ENCODE peak calls at places on chromosomes 4 and X, in five cellular contexts. O is stimulated activated CD4-positive, alpha-beta T cell treated with anti-CD3 and anti-CD28 coated beads, Interleukin-12 subunit alpha, Interleukin-12 subunit beta, amount 100 ng/mL, for 4 hours; C is nephron progenitor cell; U is cardiac fibroblast; W is endodermal cell. G is an unnamed sample.

GRCh38 chr4:76589402-76589801 is 154.4 kb downstream of the SHROOM3 start:
- DNase-seq in O (no peak), C (no peak), U (peak; percentile 62), W (peak; percentile 65), G (no peak)

GRCh38 chr4:39495446-39496208 is 31.6 kb downstream of the UGDH start:
- DNase-seq in O (no peak), C (no peak), U (peak; percentile 23), W (no peak), G (no peak)

GRCh38 chrX:135536883-135537282 is 16.4 kb downstream of the INTS6L start:
- DNase-seq in O (no peak), C (no peak), U (no peak), W (no peak), G (no peak)

GRCh38 chrX:101550825-101551767 is 749 bp downstream of the ARMCX1 start:
- DNase-seq in O (no peak), C (peak; percentile 66), U (peak; percentile 38), W (peak; percentile 79), G (no peak)

GRCh38 chr4:16862688-16863087 is 35.8 kb downstream of the LDB2 start:
- DNase-seq in O (no peak), C (peak; percentile 8), U (no peak), W (no peak), G (no peak)

GRCh38 chr4:5751918-5752802 is 41.2 kb downstream of the EVC start:
- DNase-seq in O (no peak), C (peak; percentile 23), U (peak; percentile 95), W (peak; percentile 89), G (no peak)

GRCh38 chr4:114780205-114780604 is 181.6 kb downstream of the UGT8 start:
- DNase-seq in O (no peak), C (peak; percentile 8), U (peak; percentile 1), W (peak; percentile 63), G (no peak)

GRCh38 chr4:82866706-82867385 is 24.1 kb downstream of the SEC31A start:
- DNase-seq in O (no peak), C (no peak), U (peak; percentile 39), W (no peak), G (no peak)

GRCh38 chrX:70088791-70089190 is 26.5 kb downstream of the OTUD6A start:
- DNase-seq in O (no peak), C (no peak), U (no peak), W (no peak), G (no peak)

GRCh38 chr4:140736669-140737343 is 19.4 kb downstream of the TBC1D9 start:
- DNase-seq in O (no peak), C (no peak), U (no peak), W (no peak), G (no peak)

GRCh38 chrX:80807606-80808159 is 2.0 kb downstream of the BRWD3 start:
- DNase-seq in O (no peak), C (no peak), U (peak; percentile 3), W (no peak), G (no peak)

GRCh38 chr4:2363056-2363719 is 55.3 kb downstream of the ZFYVE28 start:
- DNase-seq in O (no peak), C (no peak), U (no peak), W (peak; percentile 58), G (no peak)

GRCh38 chr4:141999446-142000143 is 363.2 kb downstream of the IL15 start:
- DNase-seq in O (no peak), C (no peak), U (no peak), W (no peak), G (no peak)

GRCh38 chr4:158588777-158589176 is 67.1 kb downstream of the RXFP1 start:
- DNase-seq in O (no peak), C (no peak), U (no peak), W (no peak), G (no peak)

GRCh38 chrX:67351411-67351810 is 192.4 kb upstream of the AR start:
- DNase-seq in O (no peak), C (no peak), U (no peak), W (no peak), G (no peak)

GRCh38 chr4:48258845-48259397 is 10.7 kb downstream of the TEC start:
- DNase-seq in O (no peak), C (no peak), U (no peak), W (no peak), G (no peak)

GRCh38 chr4:47287735-47288134 is 175.8 kb downstream of the COMMD8 start:
- DNase-seq in O (no peak), C (no peak), U (peak; percentile 68), W (no peak), G (no peak)

GRCh38 chr4:47031011-47031678 is at the start of gene GABRB1:
- DNase-seq in O (no peak), C (peak; percentile 78), U (peak; percentile 57), W (peak; percentile 91), G (peak; percentile 28)

GRCh38 chr4:148834804-148835598 is 392.8 kb upstream of the NR3C2 start:
- DNase-seq in O (no peak), C (no peak), U (peak; percentile 86), W (no peak), G (no peak)

GRCh38 chrX:46572295-46572936 is 1.1 kb upstream of the CHST7 start:
- DNase-seq in O (no peak), C (no peak), U (no peak), W (no peak), G (peak; percentile 21)

GRCh38 chrX:74465424-74465823 is 44.1 kb downstream of the SLC16A2 start:
- DNase-seq in O (no peak), C (no peak), U (peak; percentile 23), W (no peak), G (no peak)

G was measured in activated naive CD4-positive, alpha-beta T cell treated with anti-CD3 and anti-CD28 coated beads, Interleukin-2, amount 10 ng/mL, durations not matched to agents 7 days and 5 days.